ENCODE peak calls at places on chromosomes 5 and 9, in six cellular contexts. C, W, G, D, H and L are unnamed samples.

GRCh38 chr9:20270176-20270575 is 352.1 kb downstream of the MLLT3 start:
- DNase-seq in C (no peak), D (no peak), H (no peak), G (peak; percentile 45), W (no peak), L (no peak)

GRCh38 chr5:97877578-97877977 is 694.5 kb upstream of the RIOK2 start:
- DNase-seq in W (no peak), C (no peak), G (no peak), H (no peak), D (no peak), L (no peak)

GRCh38 chr5:157252741-157253465 is 13.0 kb upstream of the CYFIP2 start:
- DNase-seq in G (no peak), C (no peak), W (no peak), D (no peak), H (peak; percentile 56), L (peak; percentile 57)

GRCh38 chr5:79745255-79745654 is 55.6 kb downstream of the CMYA5 start:
- DNase-seq in C (no peak), W (no peak), H (no peak), D (no peak), G (no peak), L (no peak)

GRCh38 chr5:161846731-161847130 is 1.2 kb upstream of the GABRA1 start:
- DNase-seq in D (no peak), G (peak; percentile 57), C (peak; percentile 19), H (no peak), W (no peak), L (no peak)

GRCh38 chr5:123265551-123265950 is 157.7 kb downstream of the CEP120 start:
- DNase-seq in D (no peak), W (no peak), C (no peak), H (no peak), G (peak; percentile 14), L (no peak)

GRCh38 chr9:253539-253938 is 38.9 kb downstream of the DOCK8 start:
- DNase-seq in D (no peak), H (no peak), G (no peak), C (no peak), W (no peak), L (no peak)

GRCh38 chr5:9619331-9620092 is 10.6 kb downstream of the TAS2R1 start:
- DNase-seq in H (no peak), D (no peak), C (no peak), W (no peak), G (no peak), L (no peak)

GRCh38 chr5:40904205-40904993 is 4.9 kb upstream of the C7 start:
- DNase-seq in D (peak; percentile 71), W (peak; percentile 59), C (peak; percentile 87), H (peak; percentile 43), G (peak; percentile 79), L (peak; percentile 48)

GRCh38 chr5:115100556-115100955 is 69.2 kb downstream of the TRIM36 start:
- DNase-seq in D (no peak), W (no peak), H (no peak), C (peak; percentile 44), G (peak; percentile 70), L (no peak)

GRCh38 chr5:34717426-34718327 is 61.5 kb downstream of the RAI14 start:
- DNase-seq in H (no peak), G (peak; percentile 53), W (peak; percentile 87), D (no peak), C (no peak), L (no peak)

GRCh38 chr9:87675466-87675865 is 50.5 kb upstream of the CTSL start:
- DNase-seq in C (no peak), W (no peak), G (no peak), H (no peak), D (no peak), L (no peak)

GRCh38 chr5:123091988-123092583 is 3.0 kb downstream of the PRDM6 start:
- DNase-seq in D (no peak), C (no peak), G (no peak), W (no peak), H (no peak), L (no peak)

GRCh38 chr5:143435207-143435657 is 31.7 kb upstream of the NR3C1 start:
- DNase-seq in D (no peak), G (peak; percentile 15), C (peak; percentile 49), W (no peak), H (peak; percentile 66), L (peak; percentile 71)

GRCh38 chr9:74498616-74499095 is 1.5 kb downstream of the RORB start:
- DNase-seq in G (no peak), H (peak; percentile 38), W (no peak), C (no peak), D (no peak), L (no peak)

GRCh38 chr5:40410939-40411635 is 268.6 kb upstream of the PTGER4 start:
- DNase-seq in H (no peak), D (no peak), G (peak; percentile 97), C (no peak), W (no peak), L (no peak)

GRCh38 chr5:86631165-86631564 is 13.4 kb downstream of the COX7C start:
- DNase-seq in C (no peak), H (no peak), W (no peak), D (no peak), G (no peak), L (no peak)

GRCh38 chr5:81969226-81969625 is 2.6 kb upstream of the ATG10 start:
- DNase-seq in G (no peak), C (no peak), D (no peak), W (no peak), H (no peak), L (no peak)

GRCh38 chr5:33441241-33441844 is 578 bp downstream of the TARS1 start:
- DNase-seq in W (peak; percentile 53), C (peak; percentile 37), D (peak; percentile 70), G (peak; percentile 40), H (peak; percentile 12), L (peak; percentile 9)

GRCh38 chr5:102152906-102153787 is 142.9 kb downstream of the SLCO4C1 start:
- DNase-seq in C (peak; percentile 38), D (peak; percentile 48), G (peak; percentile 42), H (peak; percentile 36), W (no peak), L (peak; percentile 48)

GRCh38 chr5:16673241-16673998 is 56.6 kb upstream of the RETREG1 start:
- DNase-seq in G (no peak), C (peak; percentile 70), H (no peak), D (no peak), W (no peak), L (no peak)

GRCh38 chr9:16873131-16873787 is 2.8 kb upstream of the BNC2 start:
- DNase-seq in W (peak; percentile 46), C (no peak), G (no peak), D (no peak), H (no peak), L (no peak)

GRCh38 chr5:133273661-133274596 is 222.1 kb downstream of the HSPA4 start:
- DNase-seq in C (no peak), G (peak; percentile 60), W (no peak), D (no peak), H (no peak), L (no peak)

GRCh38 chr5:74231697-74232096 is 408.8 kb downstream of the ENC1 start:
- DNase-seq in H (no peak), D (no peak), W (no peak), G (peak; percentile 44), C (no peak), L (no peak)

GRCh38 chr9:68416891-68417570 is 60.6 kb downstream of the PGM5 start:
- DNase-seq in D (no peak), W (no peak), H (peak; percentile 7), C (peak; percentile 7), G (peak; percentile 3), L (no peak)

GRCh38 chr9:70389642-70390266 is 24.7 kb downstream of the KLF9 start:
- DNase-seq in D (no peak), H (no peak), G (peak; percentile 53), W (no peak), C (no peak), L (no peak)

GRCh38 chr5:123708074-123708806 is 196.3 kb downstream of the CSNK1G3 start:
- DNase-seq in C (no peak), H (no peak), G (peak; percentile 39), W (peak; percentile 71), D (no peak), L (no peak)

GRCh38 chr5:138665261-138665660 is 88.0 kb upstream of the CTNNA1 start:
- DNase-seq in H (no peak), G (no peak), C (no peak), W (no peak), D (no peak), L (no peak)
- TF ChIP-seq CTCF in H (no peak), G (no peak), C (no peak), W (no peak), D (no peak), L (no peak)

DNA sequence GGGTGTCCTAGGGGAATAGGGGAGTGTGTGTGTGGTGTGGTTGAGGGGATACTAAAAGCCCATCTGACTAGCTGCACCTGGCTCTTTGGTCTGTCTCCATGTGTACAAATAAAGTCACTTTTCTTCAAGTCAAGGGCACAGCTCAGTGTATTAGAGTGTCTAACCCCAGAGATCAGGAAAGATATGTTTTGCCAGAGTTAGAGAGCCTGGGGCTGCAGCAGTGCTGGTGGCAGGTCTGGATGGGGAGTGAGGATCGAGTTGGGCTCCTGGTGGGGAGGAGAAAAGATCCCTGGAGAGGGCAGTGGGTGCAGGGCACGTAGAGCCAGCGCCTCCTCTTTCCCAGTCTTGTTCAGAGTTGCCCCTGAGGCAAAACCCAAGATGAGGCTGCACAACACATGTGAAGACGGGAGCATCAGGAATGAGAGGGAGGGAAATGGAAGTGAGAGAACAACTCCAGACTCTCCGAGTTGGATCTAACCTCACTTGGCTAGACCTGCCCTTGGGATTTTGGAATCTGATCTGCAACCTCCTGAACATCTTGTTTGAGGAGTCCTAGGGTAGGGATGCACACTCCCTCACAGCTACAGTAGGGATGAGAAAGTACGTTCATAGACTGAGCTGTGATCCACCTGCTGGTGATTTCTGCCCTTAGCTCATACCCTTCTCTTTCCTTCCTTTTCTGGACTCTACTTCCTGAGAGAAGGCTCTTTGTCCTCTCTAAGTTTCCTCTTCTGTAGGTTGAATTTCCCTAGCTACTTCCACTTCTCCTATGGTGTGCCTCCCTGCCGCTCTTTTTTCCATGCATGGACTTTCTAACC is 309.9 kb downstream of the ZSWIM6 start:
- DNase-seq in W (no peak), G (no peak), D (no peak), C (peak; percentile 29), H (no peak), L (no peak)
- TF ChIP-seq CTCF in W (peak; percentile 31), G (no peak), D (no peak), C (no peak), H (peak; percentile 14), L (no peak)

GRCh38 chr9:99104459-99105151 is at the start of gene TGFBR1:
- DNase-seq in G (peak; percentile 96), W (peak; percentile 72), H (peak; percentile 99), D (peak; percentile 78), C (peak; percentile 93), L (peak; percentile 99)
- TF ChIP-seq CTCF in G (no peak), W (no peak), H (peak; percentile 2), D (peak; percentile 21), C (no peak), L (no peak)

DNA sequence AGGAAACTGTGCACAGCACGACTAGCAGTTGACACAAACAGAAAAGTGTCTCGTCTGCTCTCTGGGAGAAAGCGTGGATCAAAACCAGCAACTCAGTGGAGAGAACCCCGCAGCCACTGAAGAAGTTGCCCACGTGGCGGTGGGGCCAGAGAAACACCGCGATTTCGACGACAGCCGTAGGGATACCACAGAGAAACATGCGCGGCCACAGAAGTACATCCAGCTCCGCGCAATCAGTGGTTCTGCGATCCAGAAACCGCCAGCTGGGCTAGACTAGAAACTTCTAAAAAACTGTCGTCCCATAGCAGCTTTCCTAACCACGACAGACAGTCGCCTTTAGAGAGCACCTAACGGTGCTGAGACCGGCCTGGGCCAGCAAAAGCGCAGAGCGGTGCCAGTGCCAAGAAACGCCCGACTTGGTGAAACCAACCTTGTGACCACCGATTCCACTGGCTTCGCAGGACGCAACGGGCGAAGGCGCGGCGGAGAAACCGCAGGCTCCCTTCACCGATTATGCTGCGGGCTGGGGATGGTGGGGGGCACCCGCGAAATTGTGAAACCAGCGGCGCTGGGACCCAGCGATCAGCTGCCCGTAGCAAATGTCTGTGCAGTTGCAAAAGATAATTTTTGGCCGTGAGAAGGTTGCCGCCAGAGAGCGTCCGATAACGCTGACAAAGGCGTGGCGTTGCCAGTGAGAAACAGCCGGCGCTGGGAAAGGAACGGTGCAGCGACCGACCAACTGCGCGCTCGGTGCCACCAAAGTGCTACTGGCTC is 2.7 kb upstream of the ANXA2R start:
- DNase-seq in G (peak; percentile 71), H (peak; percentile 61), C (peak; percentile 66), W (no peak), D (no peak), L (peak; percentile 60)
- TF ChIP-seq CTCF in G (peak; percentile 13), H (peak; percentile 43), C (no peak), W (peak; percentile 25), D (peak; percentile 59), L (peak; percentile 25)